ENCODE peak calls at places on chromosome 16, in four cellular contexts. G, W, M and I are unnamed samples.

GRCh38 chr16:25264599-25264998 is 7.0 kb upstream of the ZKSCAN2 start:
- DNase-seq in G (no peak), M (no peak), W (peak), I (peak)

GRCh38 chr16:17512636-17513220 is 42.0 kb upstream of the XYLT1 start:
- DNase-seq in W (no peak), G (no peak), M (peak), I (no peak)

GRCh38 chr16:85490971-85491771 is 122.0 kb upstream of the GSE1 start:
- DNase-seq in M (no peak), G (no peak), W (peak), I (no peak)

GRCh38 chr16:84843149-84844048 is 23.6 kb downstream of the CRISPLD2 start:
- DNase-seq in W (no peak), M (no peak), G (no peak), I (no peak)

GRCh38 chr16:84993926-84994325 is 17.4 kb downstream of the ZDHHC7 start:
- DNase-seq in G (no peak), M (no peak), W (no peak), I (no peak)

GRCh38 chr16:87317766-87318121 is 552 bp upstream of the C16orf95 start:
- DNase-seq in M (peak), G (no peak), W (peak), I (peak)

GRCh38 chr16:11016993-11017392 is 72.6 kb downstream of the CLEC16A start:
- DNase-seq in W (peak), M (peak), G (no peak), I (no peak)

GRCh38 chr16:81831722-81832126 is 52.6 kb downstream of the PLCG2 start:
- DNase-seq in G (peak), W (no peak), M (no peak), I (no peak)